ENCODE peak calls at places on chromosomes 4 and X, in seven cellular contexts. E is astrocyte, A is uterus, I is A549, N is heart left ventricle, Z is H9, K is neuronal stem cell. F is an unnamed sample. For H3K4me1, the result is how much of the 10 kb centered on the place peaks cover.

GRCh38 chr4:55087930-55088293 is 37.5 kb downstream of the KDR start:
- DNase-seq in E (no peak), A (no peak), I (no peak), N (no peak), Z (no peak), K (no peak), F (no peak)

GRCh38 chr4:109303141-109303499 is 662 bp upstream of the COL25A1 start:
- DNase-seq in E (peak), A (peak), I (no peak), N (peak), Z (no peak), K (no peak), F (peak)

GRCh38 chr4:184548321-184548650 is 73.9 kb upstream of the IRF2 start:
- DNase-seq in E (no peak), A (no peak), I (no peak), N (no peak), Z (no peak), K (no peak), F (no peak)

GRCh38 chrX:40784516-40785151 is 49.3 kb upstream of the MED14 start:
- DNase-seq in E (no peak), A (no peak), I (peak), N (no peak), Z (no peak), K (no peak), F (no peak)

GRCh38 chr4:6268650-6269399 is 825 bp upstream of the WFS1 start:
- DNase-seq in E (no peak), A (no peak), I (no peak), N (no peak), Z (no peak), K (no peak), F (peak)

GRCh38 chrX:85159644-85160043 is 83.9 kb downstream of the SATL1 start:
- DNase-seq in E (no peak), A (no peak), I (no peak), N (no peak), Z (no peak), K (no peak), F (no peak)

GRCh38 chr4:169345207-169345788 is 74.5 kb upstream of the SH3RF1 start:
- DNase-seq in E (peak), A (no peak), I (no peak), N (no peak), Z (no peak), K (no peak), F (no peak)

GRCh38 chr4:23728393-23728792 is 161.5 kb downstream of the PPARGC1A start:
- DNase-seq in E (peak), A (no peak), I (no peak), N (no peak), Z (no peak), K (no peak), F (peak)

GRCh38 chr4:48854395-48854683 is 23.5 kb downstream of the OCIAD1 start:
- DNase-seq in E (no peak), A (no peak), I (no peak), N (no peak), Z (no peak), K (no peak), F (no peak)

GRCh38 chrX:44731160-44731559 is 112.7 kb upstream of the DUSP21 start:
- DNase-seq in E (no peak), A (no peak), I (no peak), N (no peak), Z (no peak), K (no peak), F (no peak)

GRCh38 chr4:81304871-81305270 is 89.8 kb upstream of the PRKG2 start:
- DNase-seq in E (no peak), A (no peak), I (no peak), N (no peak), Z (no peak), K (no peak), F (no peak)

GRCh38 chr4:83281326-83281725 is 3.3 kb downstream of the COQ2 start:
- DNase-seq in E (no peak), A (no peak), I (peak), N (no peak), Z (no peak), K (no peak), F (peak)

GRCh38 chr4:123506311-123506685 is 109.7 kb downstream of the SPRY1 start:
- DNase-seq in E (no peak), A (no peak), I (no peak), N (no peak), Z (peak), K (no peak), F (peak)

GRCh38 chr4:88002786-88003185 is 4.6 kb upstream of the PKD2 start:
- DNase-seq in E (peak), A (no peak), I (peak), N (no peak), Z (no peak), K (no peak), F (peak)

GRCh38 chr4:26916195-26916594 is 55.6 kb downstream of the STIM2 start:
- DNase-seq in E (no peak), A (no peak), I (no peak), N (no peak), Z (no peak), K (no peak), F (no peak)

GRCh38 chr4:7828011-7828720 is 111.5 kb downstream of the AFAP1 start:
- DNase-seq in E (peak), A (peak), I (no peak), N (peak), Z (no peak), K (no peak), F (peak)

GRCh38 chr4:94508841-94509240 is 57.1 kb downstream of the PDLIM5 start:
- DNase-seq in E (no peak), A (no peak), I (no peak), N (no peak), Z (no peak), K (no peak), F (no peak)

GRCh38 chr4:94507708-94508107 is 56.0 kb downstream of the PDLIM5 start:
- DNase-seq in E (peak), A (peak), I (peak), N (peak), Z (no peak), K (no peak), F (no peak)

GRCh38 chr4:94506822-94507221 is 55.1 kb downstream of the PDLIM5 start:
- DNase-seq in E (no peak), A (no peak), I (no peak), N (no peak), Z (no peak), K (no peak), F (no peak)

GRCh38 chr4:94507281-94507680 is 55.5 kb downstream of the PDLIM5 start:
- DNase-seq in E (no peak), A (no peak), I (peak), N (no peak), Z (no peak), K (no peak), F (no peak)

DNA sequence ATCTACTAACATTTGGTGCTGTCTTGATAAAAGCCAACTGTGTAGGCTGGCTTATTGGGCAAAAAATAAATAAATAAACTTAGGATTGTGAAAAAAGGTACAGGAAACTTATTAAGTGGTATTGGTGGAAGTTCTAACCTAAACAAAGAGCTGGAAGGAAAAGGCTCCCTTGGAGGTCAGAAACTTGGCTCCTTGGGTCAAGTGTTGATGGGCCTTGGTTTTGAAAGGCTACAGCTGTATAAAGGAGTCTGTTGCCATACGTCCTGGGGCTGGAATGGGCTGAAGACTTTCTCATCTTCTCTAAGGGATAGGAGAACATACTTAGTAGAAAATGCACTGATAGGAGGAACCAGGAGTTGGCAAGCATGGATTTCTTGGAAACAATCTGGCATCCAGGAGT is 56.5 kb downstream of the PDLIM5 start:
- DNase-seq in E (no peak), A (no peak), I (no peak), N (no peak), Z (no peak), K (no peak), F (no peak)
- H3K4me1 ChIP-seq in E (under half), A (under half), I (half or more), N (half or more), Z (under half), K (under half), F (under half)

DNA sequence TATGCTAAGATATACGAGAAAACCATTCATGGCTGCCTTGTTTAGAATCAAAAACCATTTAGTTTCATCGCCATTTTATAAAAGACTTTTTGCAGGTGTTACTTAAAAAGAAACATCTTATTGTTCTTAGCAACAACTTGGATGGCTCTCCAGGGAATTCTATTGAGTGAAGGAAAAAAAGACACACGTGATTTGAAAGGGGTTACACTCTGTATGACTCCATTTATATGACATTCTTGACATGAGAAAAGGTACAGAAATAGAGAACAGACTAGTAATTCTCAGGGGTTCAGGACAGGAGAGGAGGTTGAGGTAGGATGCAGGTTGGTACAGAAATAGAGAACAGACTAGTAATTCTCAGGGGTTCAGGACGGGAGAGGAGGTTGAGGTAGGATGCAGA is 66.0 kb downstream of the DHRSX start:
- DNase-seq in E (no peak), A (no peak), I (no peak), N (no peak), Z (no peak), K (no peak), F (no peak)
- H3K4me1 ChIP-seq in E (under half), A (under half), I (under half), N (under half), Z (under half), K (under half), F (under half)

DNA sequence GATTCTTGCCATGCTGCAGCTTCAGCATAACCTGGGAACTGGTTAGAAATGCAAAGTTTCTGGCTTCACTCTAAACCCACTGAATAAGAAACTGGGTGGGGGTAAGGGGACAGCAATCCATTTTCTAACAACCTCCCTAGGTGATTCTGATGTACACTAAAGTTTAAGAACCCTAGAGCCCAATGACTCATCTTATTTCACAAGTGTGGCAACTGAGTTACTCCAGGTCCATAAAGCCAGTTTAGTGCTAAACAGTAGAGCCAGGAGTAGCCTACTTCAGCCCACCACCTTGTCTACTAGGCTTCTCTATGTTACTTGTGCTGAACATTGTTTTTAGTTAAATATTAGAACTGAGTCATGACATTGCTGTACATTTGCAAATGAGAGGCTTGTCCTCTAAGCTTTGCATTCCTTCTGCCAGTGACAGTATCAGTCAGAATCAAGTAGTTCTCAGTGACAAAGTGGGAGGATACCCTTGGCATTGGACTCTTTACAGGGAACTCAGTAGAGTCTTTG is 517.9 kb downstream of the RPA4 start:
- DNase-seq in E (no peak), A (no peak), I (no peak), N (no peak), Z (no peak), K (no peak), F (no peak)
- H3K4me1 ChIP-seq in E (under half), A (under half), I (half or more), N (under half), Z (under half), K (under half), F (under half)

DNA sequence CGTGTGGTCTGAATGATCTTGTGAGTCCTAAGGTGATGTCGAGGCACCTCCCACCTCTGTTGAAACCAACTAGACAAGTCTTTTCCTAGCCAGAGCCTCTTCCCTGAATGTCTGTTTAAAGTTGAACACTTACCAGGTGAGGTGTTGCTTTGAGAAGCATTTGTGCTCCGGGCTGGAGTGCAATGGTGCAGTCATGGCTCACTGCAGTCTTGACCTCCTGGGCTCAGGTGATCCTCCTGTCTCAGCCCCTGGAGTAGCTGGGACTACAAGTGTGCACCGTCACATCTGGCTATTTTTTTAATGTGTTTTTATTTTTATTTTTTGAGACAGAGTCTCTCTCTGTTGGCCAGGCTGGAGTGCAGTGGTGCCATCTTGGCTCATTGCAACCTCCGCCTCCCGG is 18.1 kb downstream of the RNF4 start:
- DNase-seq in E (no peak), A (no peak), I (no peak), N (no peak), Z (no peak), K (no peak), F (no peak)
- H3K4me1 ChIP-seq in E (under half), A (under half), I (under half), N (half or more), Z (under half), K (under half), F (under half)